ENCODE peak calls at places on chromosomes 12 and 14, in eight cellular contexts. J is NCI-H460; K is stimulated activated CD8-positive, alpha-beta memory T cell treated with anti-CD3 and anti-CD28 coated beads, Interleukin-7, amount 100 ng/mL, for 1 hour; B is lower leg skin; E is hepatocyte; Y is ecto neural progenitor cell; H is neural crest cell; Z is skeletal muscle cell. G is an unnamed sample.

GRCh38 chr12:10612954-10613333 is 465 bp downstream of the MAGOHB start:
- DNase-seq in J (no peak), K (no peak), B (no peak), E (peak), Y (no peak), H (no peak), Z (no peak), G (no peak)

GRCh38 chr12:65510584-65511050 is 232.1 kb downstream of the MSRB3 start:
- DNase-seq in J (no peak), K (no peak), B (no peak), E (peak), Y (peak), H (peak), Z (no peak), G (peak)

GRCh38 chr12:54749191-54749818 is 101.1 kb upstream of the DCD start:
- DNase-seq in J (peak), K (no peak), B (no peak), E (peak), Y (no peak), H (peak), Z (peak), G (no peak)

GRCh38 chr14:55964081-55964480 is 154.1 kb upstream of the PELI2 start:
- DNase-seq in J (no peak), K (no peak), B (no peak), E (no peak), Y (no peak), H (no peak), Z (no peak), G (no peak)

GRCh38 chr12:128814411-128815261 is 9.1 kb downstream of the SLC15A4 start:
- DNase-seq in J (no peak), K (no peak), B (no peak), E (no peak), Y (no peak), H (no peak), Z (no peak), G (no peak)

GRCh38 chr12:42130670-42131402 is 13.8 kb downstream of the GXYLT1 start:
- DNase-seq in J (no peak), K (no peak), B (peak), E (no peak), Y (no peak), H (no peak), Z (no peak), G (no peak)

GRCh38 chr12:106978035-106978800 is 8.7 kb downstream of the MTERF2 start:
- DNase-seq in J (no peak), K (no peak), B (no peak), E (no peak), Y (no peak), H (no peak), Z (no peak), G (peak)

GRCh38 chr12:49705479-49706267 is 1.5 kb downstream of the FMNL3 start:
- DNase-seq in J (no peak), K (no peak), B (peak), E (no peak), Y (peak), H (no peak), Z (peak), G (peak)

GRCh38 chr12:100083308-100083707 is 59.4 kb downstream of the BLTP3B start:
- DNase-seq in J (no peak), K (no peak), B (no peak), E (no peak), Y (no peak), H (no peak), Z (no peak), G (no peak)

GRCh38 chr14:39015360-39015961 is 87.6 kb downstream of the SEC23A start:
- DNase-seq in J (peak), K (no peak), B (no peak), E (peak), Y (no peak), H (no peak), Z (peak), G (no peak)

GRCh38 chr12:93297536-93297935 is 80.2 kb upstream of the NUDT4 start:
- DNase-seq in J (no peak), K (no peak), B (no peak), E (no peak), Y (no peak), H (no peak), Z (no peak), G (no peak)